ENCODE peak calls at places on chromosomes 11 and 22, in four cellular contexts. H is AG09309, G is lower leg skin, S is uterus. Z is an unnamed sample.

GRCh38 chr11:122632178-122632824 is 23.2 kb upstream of the UBASH3B start:
- DNase-seq in S (no peak), H (no peak), G (no peak), Z (no peak)

GRCh38 chr22:42695294-42695693 is 25.4 kb downstream of the A4GALT start:
- DNase-seq in H (no peak), G (no peak), S (no peak), Z (no peak)

GRCh38 chr11:129598378-129598777 is 217.3 kb upstream of the TMEM45B start:
- DNase-seq in H (no peak), S (no peak), G (no peak), Z (peak)

GRCh38 chr22:46107753-46108563 is 42.4 kb upstream of the PPARA start:
- DNase-seq in H (no peak), S (no peak), G (no peak), Z (no peak)

GRCh38 chr22:23001463-23001862 is 68.9 kb upstream of the GNAZ start:
- DNase-seq in H (no peak), S (no peak), G (no peak), Z (no peak)

GRCh38 chr11:73239571-73240189 is 21.6 kb downstream of the P2RY2 start:
- DNase-seq in H (no peak), G (no peak), S (no peak), Z (no peak)

GRCh38 chr11:3738241-3738640 is 59.1 kb downstream of the NUP98 start:
- DNase-seq in H (peak), G (no peak), S (no peak), Z (no peak)

GRCh38 chr11:88231894-88232482 is 56.7 kb upstream of the RAB38 start:
- DNase-seq in H (peak), S (no peak), G (no peak), Z (no peak)

GRCh38 chr11:1092919-1093318 is 18.2 kb downstream of the MUC2 start:
- DNase-seq in S (no peak), H (no peak), G (no peak), Z (no peak)

GRCh38 chr22:29509815-29510214 is 29.8 kb downstream of the NEFH start:
- DNase-seq in H (no peak), G (no peak), S (no peak), Z (no peak)

GRCh38 chr11:69385832-69386415 is 92.0 kb downstream of the MYEOV start:
- DNase-seq in S (no peak), H (no peak), G (peak), Z (peak)

GRCh38 chr11:11976476-11977187 is 31.8 kb downstream of the DKK3 start:
- DNase-seq in S (no peak), H (no peak), G (peak), Z (peak)

GRCh38 chr11:47991894-47992293 is 11.5 kb downstream of the PTPRJ start:
- DNase-seq in G (no peak), H (no peak), S (no peak), Z (no peak)

GRCh38 chr11:17734986-17735822 is 623 bp downstream of the KCNC1 start:
- DNase-seq in S (peak), H (peak), G (no peak), Z (no peak)

GRCh38 chr22:48250937-48251530 is 1488.6 kb downstream of the TBC1D22A start:
- DNase-seq in G (no peak), S (no peak), H (no peak), Z (no peak)

GRCh38 chr22:49767355-49768062 is 60.2 kb downstream of the BRD1 start:
- DNase-seq in G (peak), H (peak), S (no peak), Z (peak)

GRCh38 chr11:66353762-66354161 is 6.3 kb upstream of the B4GAT1 start:
- DNase-seq in G (no peak), S (no peak), H (no peak), Z (no peak)

GRCh38 chr22:30289126-30289979 is at the start of gene CASTOR1:
- DNase-seq in H (peak), S (peak), G (peak), Z (peak)

GRCh38 chr22:24592846-24593809 is at the start of gene LRRC75B:
- DNase-seq in G (peak), S (peak), H (peak), Z (peak)

GRCh38 chr11:19777032-19777341 is 64.3 kb downstream of the NAV2 start:
- DNase-seq in G (no peak), H (no peak), S (no peak), Z (no peak)

GRCh38 chr11:26950260-26950719 is 43.6 kb upstream of the FIBIN start:
- DNase-seq in H (peak), G (no peak), S (no peak), Z (no peak)

GRCh38 chr11:34012734-34013133 is 38.8 kb upstream of the CAPRIN1 start:
- DNase-seq in G (no peak), S (no peak), H (no peak), Z (no peak)

GRCh38 chr11:70134490-70134889 is 56.4 kb downstream of the ANO1 start:
- DNase-seq in G (no peak), S (no peak), H (no peak), Z (no peak)

GRCh38 chr11:72081184-72081644 is 564 bp downstream of the LRRC51 start:
- DNase-seq in S (no peak), H (no peak), G (no peak), Z (no peak)

GRCh38 chr11:65817312-65817814 is 16.4 kb upstream of the SNX32 start:
- DNase-seq in H (no peak), S (no peak), G (no peak), Z (no peak)

GRCh38 chr11:67564230-67564629 is 19.4 kb upstream of the GSTP1 start:
- DNase-seq in H (no peak), S (no peak), G (no peak), Z (no peak)

GRCh38 chr11:41382927-41383326 is 76.5 kb downstream of the LRRC4C start:
- DNase-seq in G (no peak), S (no peak), H (no peak), Z (no peak)

GRCh38 chr11:87031433-87032170 is 6.1 kb upstream of the TMEM135 start:
- DNase-seq in G (no peak), S (no peak), H (no peak), Z (no peak)

GRCh38 chr11:82995754-82996398 is 75.8 kb downstream of the RAB30 start:
- DNase-seq in S (peak), H (peak), G (no peak), Z (no peak)

GRCh38 chr11:14358729-14359439 is at the start of gene RRAS2:
- DNase-seq in G (peak), H (no peak), S (peak), Z (peak)

GRCh38 chr11:59173964-59174663 is 2.2 kb downstream of the DTX4 start:
- DNase-seq in G (no peak), H (no peak), S (peak), Z (no peak)

GRCh38 chr22:37176464-37177061 is 11.5 kb downstream of the C1QTNF6 start:
- DNase-seq in S (peak), G (peak), H (peak), Z (peak)

GRCh38 chr11:406796-407650 is 7.8 kb downstream of the SIGIRR start:
- DNase-seq in G (peak), H (no peak), S (peak), Z (peak)

GRCh38 chr11:35165416-35166368 is 26.7 kb downstream of the CD44 start:
- DNase-seq in S (no peak), G (no peak), H (peak), Z (no peak)

GRCh38 chr11:95972055-95972454 is 48.1 kb upstream of the MTMR2 start:
- DNase-seq in S (no peak), G (no peak), H (no peak), Z (no peak)

GRCh38 chr11:95968585-95968984 is 44.7 kb upstream of the MTMR2 start:
- DNase-seq in G (no peak), H (no peak), S (no peak), Z (no peak)
- TF ChIP-seq CTCF in G (no peak), H (peak), S (no peak), Z (no peak)

DNA sequence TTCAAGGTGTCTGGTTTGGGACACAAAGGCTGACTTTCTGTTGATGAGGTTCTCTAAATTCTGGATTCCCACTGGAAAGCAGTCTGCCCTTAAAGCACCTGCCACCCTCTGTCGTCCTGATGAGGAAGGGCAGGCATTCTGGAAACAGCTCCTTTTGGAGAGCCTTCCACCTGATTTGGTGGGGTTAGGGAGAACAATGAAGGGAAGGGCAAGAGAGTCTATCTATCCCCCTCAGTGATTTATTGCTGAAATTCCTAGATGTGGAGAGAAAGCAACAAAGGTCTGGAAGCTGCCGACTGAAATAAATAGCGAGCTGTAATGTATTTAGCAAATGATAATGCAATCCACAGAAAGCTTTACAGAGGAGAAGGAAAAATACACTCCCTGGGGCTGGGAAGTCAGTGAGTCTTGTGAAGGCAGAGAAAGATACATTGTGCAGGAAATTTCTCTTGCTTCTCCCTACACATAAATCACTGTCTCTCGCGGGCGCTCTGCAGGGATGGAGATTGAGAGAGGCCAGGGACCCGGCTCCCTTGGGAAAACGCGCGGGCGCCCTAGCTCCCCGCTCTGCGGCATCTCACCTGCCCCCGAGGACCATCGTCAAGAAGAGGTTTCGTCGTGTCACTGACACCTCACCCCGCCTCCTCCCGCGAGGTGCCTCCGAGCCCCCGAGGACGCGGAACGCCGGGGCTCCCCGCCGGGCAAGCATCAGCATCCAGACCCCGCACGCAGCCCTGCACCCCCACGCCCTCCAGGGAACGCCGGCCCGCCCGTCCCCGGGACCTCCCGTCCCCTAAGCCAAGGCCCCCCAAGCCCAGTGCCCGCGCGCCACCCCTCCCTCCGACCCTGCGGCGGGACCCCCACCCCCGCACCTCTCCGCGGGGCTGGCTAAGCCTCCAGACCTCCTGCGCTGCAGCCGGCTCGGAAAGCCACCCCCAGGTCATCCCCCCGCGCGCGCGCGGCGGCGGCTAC is 673 bp downstream of the CDON start:
- DNase-seq in G (peak), S (peak), H (no peak), Z (peak)
- H3K4me3 ChIP-seq in G (peak), S (peak), H (peak), Z (peak)

GRCh38 chr11:13114566-13115465 is 105.7 kb downstream of the RASSF10 start:
- DNase-seq in G (no peak), H (no peak), S (no peak), Z (no peak)
- TF ChIP-seq CTCF in G (no peak), H (no peak), S (no peak), Z (no peak)

GRCh38 chr11:121310908-121311307 is 18.3 kb downstream of the SC5D start:
- DNase-seq in G (no peak), S (no peak), H (no peak), Z (no peak)
- H3K4me3 ChIP-seq in G (no peak), S (no peak), H (no peak), Z (no peak)

GRCh38 chr11:120239713-120240640 is at the start of gene POU2F3:
- DNase-seq in G (no peak), H (no peak), S (no peak), Z (no peak)
- TF ChIP-seq CTCF in G (no peak), H (no peak), S (no peak), Z (no peak)

DNA sequence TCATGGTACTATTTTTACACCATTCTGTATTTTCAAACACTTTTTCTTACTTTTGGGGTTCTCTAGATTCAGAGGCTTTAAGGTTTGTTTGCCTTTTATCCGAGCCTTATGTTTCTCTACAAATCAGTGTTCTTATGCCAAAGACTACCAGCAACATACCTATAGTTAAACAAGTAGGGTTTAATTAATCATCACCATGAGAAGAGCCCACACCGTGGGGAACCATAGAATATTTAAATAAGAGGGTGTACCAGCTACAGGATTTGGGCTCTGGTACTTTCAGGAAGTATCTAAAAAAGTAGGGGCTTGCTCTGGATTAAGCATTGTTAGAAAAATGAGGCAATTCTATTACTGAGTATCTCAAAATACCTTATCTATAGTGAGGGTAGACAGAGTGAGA is 25.7 kb downstream of the TMEM225 start:
- DNase-seq in G (no peak), H (no peak), S (no peak), Z (no peak)
- H3K4me3 ChIP-seq in G (no peak), H (no peak), S (no peak), Z (no peak)

GRCh38 chr22:43923631-43924548 is at the start of gene PNPLA3:
- DNase-seq in S (peak), H (no peak), G (peak), Z (peak)
- TF ChIP-seq CTCF in S (no peak), H (peak), G (no peak), Z (no peak)

Z was measured in ascending aorta.